ENCODE peak calls at places on chromosome 10, in six cellular contexts. V, E, R, S, D and A are unnamed samples.

GRCh38 chr10:37777056-37777455 is 80.4 kb downstream of the ZNF248 start:
- DNase-seq in V (no peak), S (no peak), R (no peak), E (no peak), D (no peak), A (no peak)

GRCh38 chr10:53223846-53224245 is 451.3 kb upstream of the MBL2 start:
- DNase-seq in S (no peak), D (no peak), E (no peak), R (no peak), V (no peak), A (no peak)

GRCh38 chr10:35674843-35675242 is 32.7 kb upstream of the FZD8 start:
- DNase-seq in V (no peak), D (no peak), E (no peak), R (no peak), S (no peak), A (no peak)

GRCh38 chr10:60350400-60350799 is 39.3 kb downstream of the ANK3 start:
- DNase-seq in V (no peak), E (no peak), R (no peak), D (no peak), S (no peak), A (no peak)

GRCh38 chr10:28366943-28367342 is 64.1 kb upstream of the MPP7 start:
- DNase-seq in R (no peak), S (no peak), V (no peak), E (no peak), D (no peak), A (no peak)

GRCh38 chr10:485776-486572 is 203.5 kb downstream of the DIP2C start:
- DNase-seq in S (no peak), D (no peak), V (no peak), E (no peak), R (peak; percentile 42), A (no peak)

GRCh38 chr10:107425844-107426553 is 261.5 kb upstream of the SORCS1 start:
- DNase-seq in E (no peak), S (no peak), R (no peak), V (no peak), D (no peak), A (peak; percentile 38)

GRCh38 chr10:93198401-93199175 is 124.9 kb downstream of the CYP26A1 start:
- DNase-seq in D (no peak), S (no peak), E (no peak), R (peak; percentile 74), V (no peak), A (peak; percentile 48)

GRCh38 chr10:27558612-27559020 is 54.5 kb downstream of the RAB18 start:
- DNase-seq in E (peak; percentile 21), D (peak; percentile 15), R (peak; percentile 77), V (no peak), S (no peak), A (no peak)

GRCh38 chr10:49164587-49165188 is 23.5 kb downstream of the TMEM273 start:
- DNase-seq in S (no peak), E (no peak), R (no peak), D (no peak), V (no peak), A (peak; percentile 70)

GRCh38 chr10:33193057-33193866 is 141.2 kb downstream of the NRP1 start:
- DNase-seq in S (peak; percentile 73), V (peak; percentile 55), D (peak; percentile 58), R (peak; percentile 86), E (peak; percentile 76), A (peak; percentile 81)

GRCh38 chr10:123129553-123130271 is 6.1 kb upstream of the HMX3 start:
- DNase-seq in S (no peak), E (no peak), D (no peak), R (no peak), V (no peak), A (no peak)

GRCh38 chr10:22848509-22848908 is 79.3 kb upstream of the ARMC3 start:
- DNase-seq in E (no peak), D (no peak), V (no peak), R (no peak), S (no peak), A (no peak)

GRCh38 chr10:78424721-78425120 is 391.1 kb downstream of the RPS24 start:
- DNase-seq in E (no peak), S (no peak), V (no peak), D (no peak), R (no peak), A (no peak)

GRCh38 chr10:132489704-132490534 is 47.7 kb upstream of the INPP5A start:
- DNase-seq in S (peak; percentile 27), R (no peak), V (no peak), E (no peak), D (no peak), A (peak; percentile 30)

GRCh38 chr10:120365872-120366271 is 91.2 kb upstream of the PLPP4 start:
- DNase-seq in R (no peak), E (no peak), D (no peak), V (no peak), S (no peak), A (no peak)

GRCh38 chr10:119542990-119543813 is 683 bp upstream of the RGS10 start:
- DNase-seq in D (peak; percentile 52), S (peak; percentile 68), E (peak; percentile 61), V (peak; percentile 37), R (peak; percentile 62), A (peak; percentile 70)

GRCh38 chr10:47145290-47145934 is 154.6 kb upstream of the GDF10 start:
- DNase-seq in V (no peak), D (no peak), S (no peak), E (no peak), R (no peak), A (no peak)

GRCh38 chr10:62171791-62172190 is 96.9 kb downstream of the RTKN2 start:
- DNase-seq in S (no peak), R (no peak), E (no peak), D (no peak), V (no peak), A (no peak)

GRCh38 chr10:96830511-96831199 is 1.4 kb upstream of the LCOR start:
- DNase-seq in S (no peak), E (peak; percentile 22), R (peak; percentile 50), D (peak; percentile 76), V (peak; percentile 69), A (no peak)